ENCODE peak calls at places on chromosomes 1 and 21, in five cellular contexts. Z is IMR-90, W is neuronal stem cell, J is mesenchymal stem cell, V is H1. O is an unnamed sample.

GRCh38 chr1:160045653-160046052 is 13.9 kb upstream of the PIGM start:
- DNase-seq in W (no peak), J (no peak), Z (no peak), V (no peak), O (no peak)

GRCh38 chr21:44900559-44901251 is 20.0 kb downstream of the ITGB2 start:
- DNase-seq in V (no peak), W (no peak), Z (no peak), J (no peak), O (no peak)

GRCh38 chr1:55146781-55147180 is 68.4 kb downstream of the USP24 start:
- DNase-seq in Z (no peak), J (no peak), W (no peak), V (no peak), O (no peak)

GRCh38 chr21:31335957-31336738 is 7.9 kb downstream of the TIAM1 start:
- DNase-seq in V (no peak), W (no peak), Z (peak; percentile 95), J (peak; percentile 84), O (peak; percentile 99)

GRCh38 chr1:48917901-48918603 is 141.4 kb upstream of the BEND5 start:
- DNase-seq in V (no peak), J (no peak), Z (no peak), W (no peak), O (no peak)

GRCh38 chr1:177912991-177913390 is 56.9 kb downstream of the SEC16B start:
- DNase-seq in V (no peak), W (no peak), J (no peak), Z (no peak), O (no peak)

GRCh38 chr1:55823521-55824296 is 608.5 kb upstream of the USP24 start:
- DNase-seq in W (no peak), Z (peak; percentile 64), J (peak; percentile 73), V (no peak), O (peak; percentile 63)

GRCh38 chr21:45284456-45284741 is 3.3 kb downstream of the POFUT2 start:
- DNase-seq in V (no peak), J (no peak), Z (no peak), W (no peak), O (no peak)

GRCh38 chr1:88371396-88371795 is 312.7 kb upstream of the PKN2 start:
- DNase-seq in J (no peak), V (no peak), Z (no peak), W (no peak), O (peak; percentile 5)

GRCh38 chr1:165434264-165434663 is 10.7 kb downstream of the RXRG start:
- DNase-seq in J (no peak), V (no peak), Z (no peak), W (peak; percentile 36), O (no peak)

GRCh38 chr1:205666372-205667166 is 13.7 kb downstream of the SLC45A3 start:
- DNase-seq in V (no peak), J (no peak), W (no peak), Z (no peak), O (no peak)

GRCh38 chr1:218456449-218456848 is 111.3 kb downstream of the TGFB2 start:
- DNase-seq in V (no peak), W (no peak), Z (no peak), J (no peak), O (no peak)

GRCh38 chr1:75855010-75855409 is 58.3 kb downstream of the MSH4 start:
- DNase-seq in V (no peak), W (no peak), J (peak; percentile 43), Z (peak; percentile 53), O (no peak)

GRCh38 chr1:169124459-169124858 is 18.0 kb downstream of the ATP1B1 start:
- DNase-seq in W (no peak), J (no peak), V (no peak), Z (no peak), O (peak; percentile 97)

GRCh38 chr1:6690186-6690585 is 11.4 kb downstream of the DNAJC11 start:
- DNase-seq in Z (no peak), W (no peak), J (no peak), V (no peak), O (no peak)

GRCh38 chr1:147185442-147185841 is 13.2 kb upstream of the PRKAB2 start:
- DNase-seq in V (no peak), Z (no peak), W (no peak), J (no peak), O (no peak)

GRCh38 chr1:4084896-4085295 is 184.8 kb upstream of the C1orf174 start:
- DNase-seq in Z (no peak), J (no peak), W (no peak), V (no peak), O (no peak)

GRCh38 chr21:42623684-42624083 is 29.7 kb upstream of the PDE9A start:
- DNase-seq in Z (no peak), J (no peak), W (no peak), V (no peak), O (no peak)

GRCh38 chr1:201377611-201378092 is at the start of gene TNNT2:
- DNase-seq in Z (peak; percentile 28), W (no peak), V (no peak), J (peak; percentile 15), O (no peak)

GRCh38 chr1:201375169-201375568 is 2.3 kb downstream of the TNNT2 start:
- DNase-seq in W (no peak), V (no peak), Z (no peak), J (no peak), O (no peak)

GRCh38 chr1:201374376-201374775 is 3.1 kb downstream of the TNNT2 start:
- DNase-seq in J (no peak), Z (no peak), W (no peak), V (no peak), O (no peak)

GRCh38 chr1:201376464-201377374 is 761 bp downstream of the TNNT2 start:
- DNase-seq in Z (peak; percentile 46), V (peak; percentile 86), J (peak; percentile 55), W (peak; percentile 87), O (peak; percentile 57)

DNA sequence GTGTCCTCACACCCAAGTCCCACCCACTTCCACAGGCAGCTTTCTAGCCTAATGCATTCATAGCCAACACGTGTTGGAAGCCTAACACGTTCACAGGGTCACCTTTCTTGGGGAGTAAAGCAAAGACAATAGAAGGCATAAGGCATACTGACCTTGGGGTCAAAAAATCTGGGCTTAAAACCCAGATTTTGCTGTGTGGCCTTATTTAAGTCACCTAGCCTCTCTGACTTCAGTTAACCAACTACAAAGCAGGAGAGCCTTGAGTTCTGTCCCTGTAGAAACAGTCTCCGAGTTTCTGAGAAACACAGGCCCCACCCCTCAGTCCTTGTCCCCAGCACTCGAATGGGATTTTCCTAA is 1.4 kb downstream of the TNNT2 start:
- DNase-seq in J (no peak), V (no peak), Z (no peak), W (no peak), O (no peak)
- H4K91ac ChIP-seq in J (no peak overlapping the region), V (peak overlapping the region; percentile 99), Z (no peak overlapping the region), W (no peak overlapping the region), O (peak overlapping the region; percentile 67)

GRCh38 chr1:32685498-32685897 is 17.1 kb downstream of the SYNC start:
- DNase-seq in Z (no peak), J (no peak), W (no peak), V (no peak), O (no peak)
- H3K4me3 ChIP-seq in Z (no peak overlapping the region), J (no peak overlapping the region), W (no peak overlapping the region), V (no peak overlapping the region), O (no peak overlapping the region)

GRCh38 chr1:33267468-33268205 is 11.3 kb downstream of the ZNF362 start:
- DNase-seq in W (no peak), Z (no peak), V (no peak), J (no peak), O (no peak)
- H4K91ac ChIP-seq in W (no peak overlapping the region), Z (no peak overlapping the region), V (no peak overlapping the region), J (no peak overlapping the region), O (no peak overlapping the region)

GRCh38 chr1:161709373-161709772 is 2.3 kb downstream of the FCRLA start:
- DNase-seq in J (no peak), Z (no peak), W (no peak), V (no peak), O (no peak)

GRCh38 chr1:161706483-161707347 is at the start of gene FCRLA:
- DNase-seq in Z (peak; percentile 97), V (no peak), J (peak; percentile 97), W (no peak), O (peak; percentile 9)

GRCh38 chr1:161706116-161706482 is 930 bp upstream of the FCRLA start:
- DNase-seq in W (no peak), Z (peak; percentile 75), V (no peak), J (no peak), O (no peak)

GRCh38 chr1:161705537-161705936 is 1.5 kb upstream of the FCRLA start:
- DNase-seq in J (no peak), V (no peak), Z (no peak), W (no peak), O (no peak)

GRCh38 chr1:161707503-161707902 is 474 bp downstream of the FCRLA start:
- DNase-seq in W (no peak), Z (no peak), J (no peak), V (no peak), O (no peak)
- H3K4me3 ChIP-seq in W (no peak overlapping the region), Z (no peak overlapping the region), J (no peak overlapping the region), V (no peak overlapping the region), O (no peak overlapping the region)

DNA sequence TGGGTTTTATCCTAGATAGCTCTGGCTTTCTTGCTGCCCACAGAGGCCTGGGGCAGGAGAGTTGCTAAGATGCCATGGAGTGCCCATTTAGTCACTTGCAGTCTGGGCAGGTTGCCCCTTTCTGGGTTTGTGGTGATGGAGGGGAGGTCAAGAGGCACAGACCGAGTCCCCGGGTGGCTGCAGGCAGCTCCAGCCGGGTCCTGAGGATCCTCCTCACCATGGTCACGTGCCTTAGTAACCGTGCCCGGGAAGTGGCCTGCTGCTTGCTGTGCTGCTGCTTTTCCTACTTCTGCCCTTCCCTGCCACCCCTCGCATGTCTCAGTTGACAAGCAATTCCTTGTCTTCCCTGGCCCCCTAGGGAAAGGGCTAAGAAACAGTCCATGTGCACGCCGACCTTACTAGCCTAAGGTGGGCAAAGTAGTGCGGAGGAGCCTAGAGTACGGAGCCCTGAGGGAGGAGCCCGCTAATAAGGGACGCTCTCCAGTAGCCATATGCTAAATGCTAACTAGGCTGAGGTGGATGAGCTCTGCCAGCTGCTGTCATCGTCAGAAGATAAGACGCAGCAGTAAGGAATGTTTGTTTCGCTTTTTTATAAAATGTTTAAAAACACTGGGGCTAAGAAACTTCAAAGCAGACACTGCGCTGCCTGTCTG is 34.9 kb downstream of the CLCA1 start:
- DNase-seq in Z (peak; percentile 18), W (no peak), J (no peak), V (no peak), O (no peak)
- H4K91ac ChIP-seq in Z (no peak overlapping the region), W (no peak overlapping the region), J (no peak overlapping the region), V (peak overlapping the region; percentile 69), O (peak overlapping the region; percentile 88)

GRCh38 chr1:25432749-25433388 is 2.2 kb downstream of the MACO1 start:
- DNase-seq in J (no peak), W (no peak), Z (no peak), V (no peak), O (no peak)
- H3K4me3 ChIP-seq in J (peak overlapping the region; percentile 89), W (no peak overlapping the region), Z (no peak overlapping the region), V (no peak overlapping the region), O (no peak overlapping the region)

GRCh38 chr21:25735221-25735894 is 586 bp downstream of the GABPA start:
- DNase-seq in Z (peak; percentile 88), W (peak; percentile 77), J (peak; percentile 95), V (peak; percentile 66), O (no peak)
- H4K91ac ChIP-seq in Z (peak overlapping the region; percentile 100), W (no peak overlapping the region), J (peak overlapping the region; percentile 99), V (peak overlapping the region; percentile 95), O (peak overlapping the region; percentile 100)

DNA sequence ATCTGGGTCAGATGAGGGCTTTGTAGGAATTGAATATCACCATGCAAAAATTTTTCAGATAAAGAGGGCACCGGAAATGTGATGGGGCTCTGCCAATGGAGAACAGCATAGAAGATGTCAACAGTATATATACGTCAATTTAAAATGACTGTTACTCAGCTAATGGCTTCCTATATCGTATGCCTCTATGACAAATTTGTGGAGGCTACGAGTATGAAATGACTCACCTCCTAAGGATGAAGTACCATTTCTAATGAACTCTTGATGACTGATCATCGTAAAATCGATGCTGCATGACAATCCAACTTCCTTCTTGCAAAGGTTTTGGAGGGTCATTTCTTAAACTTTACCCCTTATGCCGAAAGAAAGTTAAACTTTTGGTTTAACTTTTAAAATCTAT is 450.3 kb upstream of the ZP4 start:
- DNase-seq in V (no peak), J (no peak), W (no peak), Z (no peak), O (no peak)
- H3K4me3 ChIP-seq in V (no peak overlapping the region), J (no peak overlapping the region), W (no peak overlapping the region), Z (no peak overlapping the region), O (no peak overlapping the region)

O was measured in trophoblast cell.